ENCODE peak calls at places on chromosome 15, in ten cellular contexts. One of them, this sample, is unnamed.

GRCh38 chr15:41876689-41877088 is 17.2 kb downstream of the SPTBN5 start:
- DNase-seq in fibroblast of the conjunctiva: no peak
- DNase-seq in activated T-cell treated with anti-CD3 and anti-CD28 coated beads for 48 hours: no peak
- DNase-seq in cerebellar nuclear complex: no peak
- DNase-seq in DMS79: no peak
- DNase-seq in MCF 10A: no peak
- DNase-seq in naive thymus-derived CD8-positive, alpha-beta T cell: no peak
- DNase-seq in cerebellar cortex: no peak
- DNase-seq in activated CD8-positive, alpha-beta memory T cell treated with anti-CD3 and anti-CD28 coated beads, Interleukin-2, amount 50 U/mL, for 48 hours: no peak
- DNase-seq in heart left ventricle: no peak
- DNase-seq in this sample: no peak

GRCh38 chr15:51318382-51319150 is 19.8 kb downstream of the CYP19A1 start:
- DNase-seq in fibroblast of the conjunctiva: no peak
- DNase-seq in activated T-cell treated with anti-CD3 and anti-CD28 coated beads for 48 hours: no peak
- DNase-seq in cerebellar nuclear complex: no peak
- DNase-seq in DMS79: no peak
- DNase-seq in MCF 10A: no peak
- DNase-seq in naive thymus-derived CD8-positive, alpha-beta T cell: no peak
- DNase-seq in cerebellar cortex: no peak
- DNase-seq in activated CD8-positive, alpha-beta memory T cell treated with anti-CD3 and anti-CD28 coated beads, Interleukin-2, amount 50 U/mL, for 48 hours: no peak
- DNase-seq in heart left ventricle: peak; percentile 30
- DNase-seq in this sample: no peak

GRCh38 chr15:51299187-51300015 is 39.0 kb downstream of the CYP19A1 start:
- DNase-seq in fibroblast of the conjunctiva: no peak
- DNase-seq in activated T-cell treated with anti-CD3 and anti-CD28 coated beads for 48 hours: no peak
- DNase-seq in cerebellar nuclear complex: no peak
- DNase-seq in DMS79: no peak
- DNase-seq in MCF 10A: no peak
- DNase-seq in naive thymus-derived CD8-positive, alpha-beta T cell: no peak
- DNase-seq in cerebellar cortex: no peak
- DNase-seq in activated CD8-positive, alpha-beta memory T cell treated with anti-CD3 and anti-CD28 coated beads, Interleukin-2, amount 50 U/mL, for 48 hours: no peak
- DNase-seq in heart left ventricle: no peak
- DNase-seq in this sample: no peak

GRCh38 chr15:39589815-39590644 is 9.2 kb downstream of the THBS1 start:
- DNase-seq in fibroblast of the conjunctiva: no peak
- DNase-seq in activated T-cell treated with anti-CD3 and anti-CD28 coated beads for 48 hours: no peak
- DNase-seq in cerebellar nuclear complex: no peak
- DNase-seq in DMS79: no peak
- DNase-seq in MCF 10A: no peak
- DNase-seq in naive thymus-derived CD8-positive, alpha-beta T cell: no peak
- DNase-seq in cerebellar cortex: no peak
- DNase-seq in activated CD8-positive, alpha-beta memory T cell treated with anti-CD3 and anti-CD28 coated beads, Interleukin-2, amount 50 U/mL, for 48 hours: no peak
- DNase-seq in heart left ventricle: no peak
- DNase-seq in this sample: no peak

GRCh38 chr15:98654790-98655360 is 6.5 kb downstream of the IGF1R start:
- DNase-seq in fibroblast of the conjunctiva: no peak
- DNase-seq in activated T-cell treated with anti-CD3 and anti-CD28 coated beads for 48 hours: no peak
- DNase-seq in cerebellar nuclear complex: no peak
- DNase-seq in DMS79: no peak
- DNase-seq in MCF 10A: no peak
- DNase-seq in naive thymus-derived CD8-positive, alpha-beta T cell: no peak
- DNase-seq in cerebellar cortex: no peak
- DNase-seq in activated CD8-positive, alpha-beta memory T cell treated with anti-CD3 and anti-CD28 coated beads, Interleukin-2, amount 50 U/mL, for 48 hours: no peak
- DNase-seq in heart left ventricle: no peak
- DNase-seq in this sample: no peak

GRCh38 chr15:66772967-66773873 is 71.2 kb downstream of the SMAD6 start:
- DNase-seq in fibroblast of the conjunctiva: no peak
- DNase-seq in activated T-cell treated with anti-CD3 and anti-CD28 coated beads for 48 hours: no peak
- DNase-seq in cerebellar nuclear complex: no peak
- DNase-seq in DMS79: no peak
- DNase-seq in MCF 10A: no peak
- DNase-seq in naive thymus-derived CD8-positive, alpha-beta T cell: no peak
- DNase-seq in cerebellar cortex: no peak
- DNase-seq in activated CD8-positive, alpha-beta memory T cell treated with anti-CD3 and anti-CD28 coated beads, Interleukin-2, amount 50 U/mL, for 48 hours: no peak
- DNase-seq in heart left ventricle: peak; percentile 65
- DNase-seq in this sample: no peak

GRCh38 chr15:78567541-78567940 is 2.2 kb downstream of the CHRNA5 start:
- DNase-seq in fibroblast of the conjunctiva: no peak
- DNase-seq in activated T-cell treated with anti-CD3 and anti-CD28 coated beads for 48 hours: no peak
- DNase-seq in cerebellar nuclear complex: no peak
- DNase-seq in DMS79: peak; percentile 8
- DNase-seq in MCF 10A: no peak
- DNase-seq in naive thymus-derived CD8-positive, alpha-beta T cell: no peak
- DNase-seq in cerebellar cortex: no peak
- DNase-seq in activated CD8-positive, alpha-beta memory T cell treated with anti-CD3 and anti-CD28 coated beads, Interleukin-2, amount 50 U/mL, for 48 hours: no peak
- DNase-seq in heart left ventricle: no peak
- DNase-seq in this sample: no peak

GRCh38 chr15:38169982-38170381 is 82.7 kb upstream of the SPRED1 start:
- DNase-seq in fibroblast of the conjunctiva: peak; percentile 33
- DNase-seq in activated T-cell treated with anti-CD3 and anti-CD28 coated beads for 48 hours: no peak
- DNase-seq in cerebellar nuclear complex: no peak
- DNase-seq in DMS79: no peak
- DNase-seq in MCF 10A: peak; percentile 8
- DNase-seq in naive thymus-derived CD8-positive, alpha-beta T cell: no peak
- DNase-seq in cerebellar cortex: no peak
- DNase-seq in activated CD8-positive, alpha-beta memory T cell treated with anti-CD3 and anti-CD28 coated beads, Interleukin-2, amount 50 U/mL, for 48 hours: no peak
- DNase-seq in heart left ventricle: no peak
- DNase-seq in this sample: no peak

GRCh38 chr15:100284191-100284590 is 57.6 kb downstream of the ADAMTS17 start:
- DNase-seq in fibroblast of the conjunctiva: no peak
- DNase-seq in activated T-cell treated with anti-CD3 and anti-CD28 coated beads for 48 hours: no peak
- DNase-seq in cerebellar nuclear complex: no peak
- DNase-seq in DMS79: no peak
- DNase-seq in MCF 10A: peak; percentile 64
- DNase-seq in naive thymus-derived CD8-positive, alpha-beta T cell: no peak
- DNase-seq in cerebellar cortex: no peak
- DNase-seq in activated CD8-positive, alpha-beta memory T cell treated with anti-CD3 and anti-CD28 coated beads, Interleukin-2, amount 50 U/mL, for 48 hours: no peak
- DNase-seq in heart left ventricle: no peak
- DNase-seq in this sample: no peak

This sample was measured in substantia nigra.